ENCODE peak calls at places on chromosomes 1 and 21, in eight cellular contexts. G, V, M, H, Y, N, X and B are unnamed samples.
A peak's percentile ranks its signal among the peaks of the same experiment; 100 is the strongest.

GRCh38 chr1:208445710-208446702 is 201.8 kb upstream of the PLXNA2 start:
- DNase-seq in X (no peak), H (no peak), V (no peak), N (no peak), G (no peak), M (no peak), Y (no peak), B (no peak)

GRCh38 chr1:151720190-151720953 is 950 bp upstream of the RIIAD1 start:
- DNase-seq in X (no peak), V (peak; percentile 29), Y (peak; percentile 4), H (peak; percentile 52), G (no peak), N (no peak), M (no peak), B (no peak)

GRCh38 chr1:29531596-29531995 is 295.3 kb downstream of the PTPRU start:
- DNase-seq in X (no peak), N (no peak), H (no peak), G (no peak), V (no peak), M (peak; percentile 54), Y (no peak), B (no peak)

GRCh38 chr21:34743831-34744230 is 75.0 kb downstream of the CLIC6 start:
- DNase-seq in Y (peak; percentile 84), V (peak; percentile 16), X (peak; percentile 24), N (peak; percentile 70), G (no peak), H (peak; percentile 56), M (no peak), B (no peak)

GRCh38 chr1:152741656-152742055 is 16.2 kb upstream of the KPRP start:
- DNase-seq in G (no peak), M (no peak), H (no peak), Y (no peak), N (no peak), X (no peak), V (no peak), B (no peak)

GRCh38 chr1:93807301-93807930 is 71.6 kb downstream of the DNTTIP2 start:
- DNase-seq in V (no peak), H (no peak), Y (peak; percentile 78), M (no peak), G (no peak), N (no peak), X (no peak), B (no peak)

GRCh38 chr1:40981702-40982448 is 2.4 kb downstream of the CTPS1 start:
- DNase-seq in G (no peak), H (peak; percentile 64), M (no peak), X (no peak), N (peak; percentile 76), V (no peak), Y (peak; percentile 44), B (no peak)

GRCh38 chr1:238319957-238320356 is 429.2 kb upstream of the ZP4 start:
- DNase-seq in M (no peak), G (no peak), X (no peak), Y (no peak), V (no peak), H (no peak), N (no peak), B (no peak)

GRCh38 chr1:19597463-19598309 is 46.4 kb upstream of the NBL1 start:
- DNase-seq in G (no peak), N (no peak), H (peak; percentile 58), V (no peak), X (peak; percentile 46), Y (peak; percentile 50), M (peak; percentile 84), B (no peak)

GRCh38 chr1:149942207-149942606 is 5.5 kb upstream of the MTMR11 start:
- DNase-seq in G (no peak), M (no peak), V (peak; percentile 44), N (no peak), H (peak; percentile 64), X (no peak), Y (peak; percentile 29), B (peak; percentile 41)

GRCh38 chr1:149942885-149943284 is 6.2 kb upstream of the MTMR11 start:
- DNase-seq in N (no peak), Y (no peak), H (no peak), V (no peak), G (no peak), M (no peak), X (no peak), B (no peak)

GRCh38 chr1:149949911-149950310 is 13.2 kb upstream of the MTMR11 start:
- DNase-seq in H (no peak), Y (no peak), G (no peak), X (no peak), M (no peak), V (no peak), N (no peak), B (no peak)

GRCh38 chr1:149940427-149940826 is 3.7 kb upstream of the MTMR11 start:
- DNase-seq in H (no peak), V (no peak), M (no peak), X (no peak), Y (no peak), N (no peak), G (no peak), B (no peak)

DNA sequence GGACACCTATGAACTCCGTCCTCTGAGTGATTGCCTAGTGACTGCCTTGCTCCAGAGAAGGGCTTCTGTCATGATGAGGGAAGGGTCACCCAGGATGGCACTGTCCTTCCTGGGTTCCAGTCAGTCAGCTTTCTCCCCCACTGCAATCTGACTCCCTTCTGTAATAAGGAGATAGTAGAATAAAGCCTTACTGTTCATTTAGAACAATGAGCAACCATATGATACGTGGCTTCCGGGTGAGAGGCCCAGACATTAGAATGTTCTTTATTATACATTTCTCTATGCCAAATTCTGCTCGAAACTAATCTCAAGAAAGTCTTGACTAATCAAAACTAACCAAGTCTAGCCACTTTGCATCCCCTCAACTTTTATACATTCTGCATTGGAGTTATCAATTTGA is 8.5 kb upstream of the MTMR11 start:
- DNase-seq in Y (no peak), G (no peak), V (no peak), M (no peak), H (no peak), N (no peak), X (no peak), B (no peak)
- TF ChIP-seq CTCF in Y (no peak), G (no peak), V (no peak), M (no peak), H (no peak), N (no peak), X (no peak), B (no peak)

GRCh38 chr1:236774926-236775325 is 20.2 kb upstream of the MTR start:
- DNase-seq in X (peak; percentile 29), M (no peak), Y (peak; percentile 19), G (no peak), V (no peak), H (peak; percentile 68), N (no peak), B (no peak)
- TF ChIP-seq CTCF in X (peak; percentile 29), M (no peak), Y (peak; percentile 40), G (peak; percentile 50), V (peak; percentile 41), H (peak; percentile 18), N (peak; percentile 30), B (no peak)

GRCh38 chr1:235227414-235227813 is 66.4 kb upstream of the RBM34 start:
- DNase-seq in Y (no peak), N (no peak), H (no peak), G (no peak), X (no peak), V (no peak), M (no peak), B (no peak)
- TF ChIP-seq CTCF in Y (no peak), N (no peak), H (no peak), G (no peak), X (no peak), V (no peak), M (no peak), B (no peak)

DNA sequence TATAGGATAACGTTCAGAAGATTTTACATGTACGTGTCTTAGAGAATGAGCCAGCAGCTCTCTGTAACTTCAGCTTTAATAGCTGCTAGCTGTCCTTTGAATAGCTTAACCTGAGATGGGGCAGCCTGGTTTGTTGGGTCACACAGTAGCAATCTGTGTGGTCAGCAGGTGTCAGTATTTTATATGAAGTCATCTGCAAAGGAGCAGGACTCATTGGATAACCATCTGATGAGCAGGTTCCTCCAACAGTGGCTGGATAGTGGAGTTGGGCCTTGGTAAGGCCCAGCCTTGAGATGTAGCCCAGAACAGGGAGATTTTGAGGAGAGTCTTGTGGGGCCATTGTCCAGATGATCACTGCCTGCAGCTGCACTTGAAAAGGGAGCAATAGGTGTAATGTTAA is 6.4 kb downstream of the GSTM5 start:
- DNase-seq in H (no peak), G (no peak), M (no peak), N (no peak), X (peak; percentile 45), Y (peak; percentile 35), V (no peak), B (no peak)
- TF ChIP-seq CTCF in H (no peak), G (peak; percentile 47), M (no peak), N (no peak), X (no peak), Y (no peak), V (no peak), B (no peak)

DNA sequence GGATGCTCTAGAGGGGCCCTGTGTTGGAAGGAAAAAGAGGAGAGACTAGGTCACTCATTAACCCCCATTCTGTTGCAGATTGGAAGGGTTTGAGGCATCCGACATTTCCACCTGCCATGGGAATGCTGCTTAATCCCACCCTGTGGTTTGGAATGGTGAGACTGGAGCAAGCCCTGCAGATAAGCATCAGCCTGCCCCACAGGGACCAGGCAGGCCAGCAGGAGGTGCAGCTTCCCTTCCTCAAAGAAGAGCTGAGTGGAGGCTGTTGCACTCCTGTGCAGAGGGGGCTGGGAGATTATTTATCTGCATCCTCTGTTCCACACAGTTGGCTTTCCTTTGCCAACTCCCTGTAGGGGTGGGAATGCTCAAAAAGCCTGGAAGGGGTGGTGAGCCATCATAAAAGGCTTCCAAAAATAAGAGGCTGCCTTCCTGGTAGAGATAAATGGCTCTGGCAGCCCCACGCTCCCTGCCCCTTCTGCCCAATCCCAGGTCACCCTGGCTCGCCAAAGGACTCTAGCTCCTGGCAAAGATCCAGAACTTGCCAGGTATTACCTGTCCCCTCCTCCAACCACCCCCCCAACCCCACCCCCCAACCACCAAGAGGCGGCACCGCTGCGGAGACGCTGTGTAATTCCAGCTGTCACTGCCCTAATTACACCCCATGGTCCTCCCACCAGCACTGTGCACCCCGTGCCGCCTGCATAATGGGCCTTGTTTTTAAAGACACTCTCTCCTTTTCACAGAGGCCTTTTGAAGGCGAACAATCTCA is 83.0 kb upstream of the ZC3H12A start:
- DNase-seq in V (no peak), Y (no peak), H (no peak), M (no peak), X (no peak), N (no peak), G (no peak), B (no peak)
- TF ChIP-seq CTCF in V (no peak), Y (no peak), H (no peak), M (no peak), X (no peak), N (no peak), G (no peak), B (no peak)

DNA sequence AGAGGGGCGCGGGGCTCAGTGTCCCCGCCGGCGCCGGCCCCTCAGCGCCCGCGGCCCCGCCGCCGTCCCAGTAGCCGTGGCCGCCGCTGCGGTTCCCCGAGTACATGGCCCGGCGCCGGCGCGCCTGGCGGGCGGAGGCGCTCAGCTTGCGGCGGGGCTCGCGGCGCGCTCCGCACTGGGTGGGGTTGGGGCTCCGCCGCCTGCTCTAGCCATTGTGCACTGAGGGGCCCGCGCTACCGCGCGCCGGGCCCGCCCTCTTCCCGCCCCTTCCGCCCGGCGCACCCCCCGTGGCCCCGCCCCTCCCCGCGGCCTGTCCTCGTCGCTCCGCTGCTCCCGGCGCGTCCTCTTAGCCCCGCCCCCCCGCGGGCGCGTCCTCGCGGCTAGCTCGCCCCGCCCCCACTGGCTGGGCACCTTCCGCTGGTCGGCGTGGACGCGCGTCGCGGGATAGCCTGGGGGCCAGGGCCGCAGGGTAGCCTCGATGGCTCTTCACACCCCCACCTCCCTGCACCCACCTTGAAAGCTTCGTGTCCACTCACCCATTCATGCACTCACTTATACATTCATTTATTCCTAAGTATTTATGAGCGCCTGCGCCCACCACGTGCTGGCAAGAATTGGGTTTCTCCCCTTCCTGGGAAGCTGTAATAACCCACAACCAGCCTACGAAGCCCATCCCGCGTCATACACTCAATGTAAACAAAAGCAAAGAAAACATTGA is at the start of the genes CHML and OPN3:
- DNase-seq in Y (peak; percentile 83), V (peak; percentile 96), X (peak; percentile 96), H (peak; percentile 93), M (peak; percentile 95), G (peak; percentile 97), N (peak; percentile 96), B (peak; percentile 90)
- TF ChIP-seq CTCF in Y (no peak), V (no peak), X (no peak), H (no peak), M (no peak), G (no peak), N (peak; percentile 16), B (peak; percentile 32)